ENCODE peak calls at places on chromosomes 6 and 20, in eight cellular contexts. G is DND-41, L is suprapubic skin, Q is cardiac muscle cell, T is IMR-90, R is SK-N-SH, U is body of pancreas, B is mammary epithelial cell. N is an unnamed sample.

GRCh38 chr20:59735486-59735885 is 131.1 kb downstream of the PHACTR3 start:
- DNase-seq in Q (no peak), U (no peak), B (no peak), L (peak; percentile 43), R (no peak), T (no peak), G (no peak), N (no peak)

GRCh38 chr6:4533576-4533975 is 242.6 kb upstream of the CDYL start:
- DNase-seq in R (no peak), B (no peak), L (no peak), T (no peak), U (no peak), G (no peak), Q (no peak), N (no peak)

GRCh38 chr6:96469312-96469711 is 52.3 kb upstream of the UFL1 start:
- DNase-seq in Q (no peak), U (no peak), L (no peak), R (no peak), G (no peak), T (no peak), B (no peak), N (no peak)

GRCh38 chr6:121686611-121687023 is 251.2 kb downstream of the GJA1 start:
- DNase-seq in B (no peak), G (no peak), R (no peak), Q (no peak), T (no peak), L (no peak), U (no peak), N (peak; percentile 61)

GRCh38 chr20:6705920-6706500 is 61.5 kb upstream of the BMP2 start:
- DNase-seq in R (no peak), T (no peak), U (no peak), B (no peak), G (no peak), L (no peak), Q (no peak), N (no peak)

GRCh38 chr6:129543981-129544380 is 166.0 kb downstream of the ARHGAP18 start:
- DNase-seq in R (no peak), Q (no peak), T (peak; percentile 46), B (no peak), L (no peak), G (no peak), U (no peak), N (no peak)

GRCh38 chr20:33132858-33133615 is 34.9 kb upstream of the BPIFA2 start:
- DNase-seq in B (no peak), L (no peak), T (no peak), R (no peak), Q (no peak), G (no peak), U (no peak), N (peak; percentile 74)

GRCh38 chr20:20293986-20294385 is 73.9 kb upstream of the INSM1 start:
- DNase-seq in T (no peak), Q (no peak), B (no peak), R (no peak), U (no peak), L (no peak), G (no peak), N (no peak)

GRCh38 chr6:114008331-114008730 is 37.4 kb upstream of the HDAC2 start:
- DNase-seq in B (no peak), U (no peak), Q (no peak), T (no peak), G (no peak), R (no peak), L (no peak), N (no peak)

GRCh38 chr6:71123051-71123450 is 165.6 kb upstream of the OGFRL1 start:
- DNase-seq in R (no peak), Q (no peak), T (no peak), L (no peak), G (no peak), B (no peak), U (no peak), N (no peak)

GRCh38 chr6:36769161-36769675 is 70.0 kb downstream of the CPNE5 start:
- DNase-seq in B (peak; percentile 76), T (peak; percentile 28), U (no peak), Q (peak; percentile 80), G (no peak), L (no peak), R (no peak), N (no peak)

GRCh38 chr20:51536116-51537069 is 6.1 kb downstream of the NFATC2 start:
- DNase-seq in R (no peak), T (no peak), U (peak; percentile 23), B (no peak), L (no peak), G (no peak), Q (no peak), N (no peak)

GRCh38 chr20:37360515-37361115 is 14.7 kb downstream of the SRC start:
- DNase-seq in T (no peak), B (no peak), U (no peak), R (peak; percentile 17), G (no peak), Q (no peak), L (peak; percentile 62), N (peak; percentile 18)

GRCh38 chr6:137933696-137934095 is 66.6 kb downstream of the TNFAIP3 start:
- DNase-seq in Q (no peak), B (peak; percentile 95), T (peak; percentile 75), R (no peak), G (no peak), U (peak; percentile 67), L (no peak), N (peak; percentile 70)

GRCh38 chr20:18694071-18694470 is 106.2 kb downstream of the DTD1 start:
- DNase-seq in B (no peak), U (no peak), R (no peak), T (no peak), Q (no peak), L (no peak), G (no peak), N (no peak)

GRCh38 chr6:21102624-21103023 is 490.9 kb upstream of the SOX4 start:
- DNase-seq in U (peak; percentile 12), B (no peak), R (no peak), Q (no peak), L (no peak), G (no peak), T (no peak), N (no peak)

GRCh38 chr6:40887079-40887822 is 151.8 kb downstream of the UNC5CL start:
- DNase-seq in Q (no peak), B (no peak), U (no peak), T (no peak), L (no peak), G (no peak), R (no peak), N (peak; percentile 70)

GRCh38 chr6:160900031-160900430 is 91.5 kb upstream of the MAP3K4 start:
- DNase-seq in U (no peak), G (no peak), T (no peak), Q (peak; percentile 20), B (no peak), R (no peak), L (no peak), N (no peak)

GRCh38 chr6:141097471-141097870 is 1035.3 kb upstream of the GJE1 start:
- DNase-seq in G (no peak), R (no peak), T (no peak), L (no peak), U (no peak), Q (no peak), B (peak; percentile 61), N (no peak)

GRCh38 chr6:18155273-18155863 is at the start of gene KDM1B:
- DNase-seq in U (peak; percentile 98), B (peak; percentile 98), L (no peak), T (peak; percentile 98), Q (peak; percentile 99), R (peak; percentile 100), G (peak; percentile 98), N (peak; percentile 100)

GRCh38 chr6:100296810-100297544 is 167.7 kb downstream of the SIM1 start:
- DNase-seq in L (no peak), G (no peak), U (no peak), B (peak; percentile 85), Q (no peak), T (peak; percentile 80), R (no peak), N (no peak)

GRCh38 chr20:5364136-5364821 is 47.5 kb upstream of the PROKR2 start:
- DNase-seq in G (no peak), R (no peak), T (no peak), L (no peak), Q (no peak), U (no peak), B (peak; percentile 44), N (no peak)

DNA sequence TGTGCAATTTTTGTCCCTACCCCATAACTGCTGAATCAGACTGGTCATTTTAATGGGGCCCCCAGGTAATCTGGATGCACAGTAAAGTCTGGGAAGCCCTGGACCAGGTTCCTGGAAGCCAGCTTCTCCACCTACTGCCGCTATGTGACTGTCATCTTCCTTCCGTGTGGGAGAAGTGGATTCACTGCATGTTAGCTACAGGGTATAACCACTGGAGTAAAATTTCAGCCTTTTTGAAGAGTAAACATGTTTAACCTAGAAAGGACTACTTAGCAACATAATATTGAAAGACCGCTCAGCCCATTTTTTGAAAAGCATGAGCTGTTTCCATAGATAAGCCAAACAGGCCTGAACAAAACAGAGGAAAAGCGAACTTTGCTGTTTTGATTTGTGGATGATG is 208.1 kb downstream of the PLCB4 start:
- DNase-seq in U (no peak), Q (no peak), B (no peak), G (no peak), T (no peak), L (no peak), R (no peak), N (no peak)
- H3K4me1 ChIP-seq in U (no peaks in the 10 kb centered on the region), Q (peaks cover 4% of the 10 kb centered on the region), B (no peaks in the 10 kb centered on the region), G (no peaks in the 10 kb centered on the region), T (peaks cover 2% of the 10 kb centered on the region), L (no peaks in the 10 kb centered on the region), R (peaks cover 20% of the 10 kb centered on the region), N (no peaks in the 10 kb centered on the region)

DNA sequence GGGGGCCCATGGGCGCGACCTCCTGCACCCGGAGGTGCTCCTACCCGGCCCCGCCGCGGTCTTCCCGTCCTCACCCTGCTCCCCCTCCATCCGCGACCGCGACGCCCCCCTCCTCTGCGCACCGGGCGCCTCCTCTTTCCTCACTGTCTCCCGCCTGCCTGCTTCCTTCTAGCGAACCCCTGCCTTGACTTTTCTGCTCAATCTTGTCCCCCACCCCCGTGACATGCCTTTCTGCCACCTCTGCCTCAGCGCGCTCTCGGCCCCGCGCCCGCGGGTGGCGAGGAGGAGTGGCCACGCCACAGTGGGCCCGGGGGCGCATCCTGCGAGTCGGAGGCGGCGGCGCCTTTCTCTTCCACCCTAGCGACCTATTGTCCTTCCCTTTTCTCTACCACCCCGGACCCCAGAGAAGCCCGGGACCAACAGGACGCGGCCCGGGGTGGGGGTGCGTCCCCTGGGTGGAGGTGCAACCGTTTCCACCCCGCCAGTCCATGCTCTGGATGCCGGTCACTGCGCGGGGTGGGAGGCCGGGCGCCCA is 2.1 kb downstream of the PDE10A start:
- DNase-seq in G (no peak), L (no peak), T (no peak), R (no peak), Q (no peak), B (no peak), U (no peak), N (no peak)
- H3K4me3 ChIP-seq in G (no peak overlapping the region), L (peak overlapping the region; percentile 53), T (peak overlapping the region; percentile 75), R (peak overlapping the region; percentile 38), Q (peak overlapping the region; percentile 70), B (no peak overlapping the region), U (peak overlapping the region; percentile 16), N (peak overlapping the region; percentile 74)

GRCh38 chr6:110359554-110359953 is 1.4 kb upstream of the METTL24 start:
- DNase-seq in L (no peak), B (no peak), G (no peak), U (no peak), R (no peak), T (no peak), Q (no peak), N (no peak)
- H3K27ac ChIP-seq in L (no peak overlapping the region), B (no peak overlapping the region), G (no peak overlapping the region), U (peak overlapping the region; percentile 83), R (no peak overlapping the region), T (no peak overlapping the region), Q (no peak overlapping the region), N (no peak overlapping the region)

GRCh38 chr6:146177785-146178184 is 148.9 kb downstream of the GRM1 start:
- DNase-seq in Q (no peak), L (no peak), T (no peak), R (no peak), G (no peak), U (no peak), B (no peak), N (no peak)
- H3K4me1 ChIP-seq in Q (no peaks in the 10 kb centered on the region), L (no peaks in the 10 kb centered on the region), T (no peaks in the 10 kb centered on the region), R (no peaks in the 10 kb centered on the region), G (no peaks in the 10 kb centered on the region), U (no peaks in the 10 kb centered on the region), B (no peaks in the 10 kb centered on the region), N (no peaks in the 10 kb centered on the region)

N was measured in right cardiac atrium.